ENCODE peak calls at places on chromosomes 4 and X, in ten cellular contexts. M, Y, K, Z, T, H, B, E, U and X are unnamed samples.

GRCh38 chr4:30950737-30951136 is 230.6 kb downstream of the PCDH7 start:
- DNase-seq in M (no peak), Y (peak; percentile 91), K (no peak), Z (no peak), T (no peak), H (no peak), B (no peak), E (no peak), U (no peak), X (no peak)

GRCh38 chrX:46250151-46250550 is 295.1 kb downstream of the ZNF674 start:
- DNase-seq in M (no peak), Y (no peak), K (no peak), Z (no peak), T (no peak), H (no peak), B (no peak), E (no peak), U (no peak), X (no peak)

GRCh38 chr4:125316391-125316780 is 1.6 kb downstream of the FAT4 start:
- DNase-seq in M (no peak), Y (peak; percentile 7), K (peak; percentile 33), Z (peak; percentile 78), T (peak; percentile 4), H (no peak), B (peak; percentile 3), E (peak; percentile 44), U (no peak), X (no peak)

GRCh38 chr4:114208747-114209146 is 229.3 kb upstream of the ARSJ start:
- DNase-seq in M (peak; percentile 16), Y (peak; percentile 12), K (no peak), Z (no peak), T (no peak), H (peak; percentile 60), B (no peak), E (no peak), U (peak; percentile 21), X (no peak)

GRCh38 chr4:124953059-124953850 is 240.7 kb upstream of the ANKRD50 start:
- DNase-seq in M (peak; percentile 90), Y (peak; percentile 59), K (no peak), Z (no peak), T (no peak), H (peak; percentile 91), B (no peak), E (no peak), U (peak; percentile 86), X (no peak)

GRCh38 chrX:39477438-39478120 is 620.2 kb downstream of the BCOR start:
- DNase-seq in M (no peak), Y (peak; percentile 37), K (peak; percentile 78), Z (peak; percentile 94), T (peak; percentile 53), H (peak; percentile 38), B (no peak), E (peak; percentile 47), U (no peak), X (no peak)

GRCh38 chr4:8916251-8916913 is 44.7 kb upstream of the HMX1 start:
- DNase-seq in M (no peak), Y (no peak), K (no peak), Z (peak; percentile 56), T (no peak), H (no peak), B (no peak), E (no peak), U (no peak), X (peak; percentile 8)

GRCh38 chr4:25180524-25181131 is 20.4 kb upstream of the SEPSECS start:
- DNase-seq in M (peak; percentile 57), Y (peak; percentile 50), K (no peak), Z (no peak), T (peak; percentile 57), H (peak; percentile 70), B (no peak), E (peak; percentile 67), U (peak; percentile 67), X (peak; percentile 30)

GRCh38 chr4:1240721-1241465 is 8.0 kb downstream of the CTBP1 start:
- DNase-seq in M (no peak), Y (no peak), K (peak; percentile 2), Z (no peak), T (no peak), H (no peak), B (peak; percentile 13), E (no peak), U (no peak), X (no peak)

GRCh38 chr4:7210818-7211217 is 18.5 kb downstream of the SORCS2 start:
- DNase-seq in M (peak; percentile 81), Y (peak; percentile 70), K (no peak), Z (no peak), T (no peak), H (peak; percentile 84), B (no peak), E (no peak), U (peak; percentile 84), X (no peak)

GRCh38 chr4:152605641-152606304 is 69.9 kb upstream of the FBXW7 start:
- DNase-seq in M (peak; percentile 37), Y (no peak), K (peak; percentile 6), Z (peak; percentile 88), T (no peak), H (peak; percentile 61), B (no peak), E (peak; percentile 29), U (peak; percentile 78), X (no peak)

GRCh38 chrX:68989456-68989855 is 160.6 kb downstream of the EFNB1 start:
- DNase-seq in M (no peak), Y (no peak), K (no peak), Z (no peak), T (no peak), H (no peak), B (no peak), E (no peak), U (no peak), X (no peak)

GRCh38 chr4:181007751-181008150 is 1235.5 kb upstream of the TENM3 start:
- DNase-seq in M (no peak), Y (no peak), K (no peak), Z (no peak), T (no peak), H (no peak), B (no peak), E (no peak), U (peak; percentile 42), X (no peak)

GRCh38 chr4:14841801-14842748 is 160.2 kb upstream of the CPEB2 start:
- DNase-seq in M (peak; percentile 45), Y (peak; percentile 72), K (peak; percentile 54), Z (no peak), T (no peak), H (peak; percentile 63), B (no peak), E (no peak), U (no peak), X (no peak)

GRCh38 chrX:74015379-74016019 is 288.5 kb upstream of the ZCCHC13 start:
- DNase-seq in M (peak; percentile 85), Y (peak; percentile 80), K (peak; percentile 31), Z (peak; percentile 88), T (peak; percentile 73), H (peak; percentile 78), B (peak; percentile 14), E (peak; percentile 83), U (peak; percentile 81), X (peak; percentile 69)

GRCh38 chr4:78951862-78952472 is 12.7 kb upstream of the PAQR3 start:
- DNase-seq in M (peak; percentile 61), Y (peak; percentile 61), K (no peak), Z (no peak), T (peak; percentile 26), H (peak; percentile 67), B (no peak), E (peak; percentile 47), U (peak; percentile 60), X (peak; percentile 17)

GRCh38 chrX:48924270-48924669 is 5.4 kb upstream of the PIM2 start:
- DNase-seq in M (no peak), Y (no peak), K (no peak), Z (no peak), T (peak; percentile 52), H (no peak), B (no peak), E (no peak), U (no peak), X (no peak)

GRCh38 chr4:38069271-38069760 is 109.1 kb downstream of the PTTG2 start:
- DNase-seq in M (peak; percentile 94), Y (peak; percentile 77), K (no peak), Z (peak; percentile 88), T (peak; percentile 26), H (peak; percentile 90), B (no peak), E (peak; percentile 74), U (peak; percentile 84), X (peak; percentile 35)
- TF ChIP-seq CTCF in M (peak; percentile 87), Y (peak; percentile 91), K (peak; percentile 61), Z (peak; percentile 78), T (no peak), H (peak; percentile 85), B (peak; percentile 78), E (peak; percentile 73), U (peak; percentile 61), X (peak; percentile 39)

DNA sequence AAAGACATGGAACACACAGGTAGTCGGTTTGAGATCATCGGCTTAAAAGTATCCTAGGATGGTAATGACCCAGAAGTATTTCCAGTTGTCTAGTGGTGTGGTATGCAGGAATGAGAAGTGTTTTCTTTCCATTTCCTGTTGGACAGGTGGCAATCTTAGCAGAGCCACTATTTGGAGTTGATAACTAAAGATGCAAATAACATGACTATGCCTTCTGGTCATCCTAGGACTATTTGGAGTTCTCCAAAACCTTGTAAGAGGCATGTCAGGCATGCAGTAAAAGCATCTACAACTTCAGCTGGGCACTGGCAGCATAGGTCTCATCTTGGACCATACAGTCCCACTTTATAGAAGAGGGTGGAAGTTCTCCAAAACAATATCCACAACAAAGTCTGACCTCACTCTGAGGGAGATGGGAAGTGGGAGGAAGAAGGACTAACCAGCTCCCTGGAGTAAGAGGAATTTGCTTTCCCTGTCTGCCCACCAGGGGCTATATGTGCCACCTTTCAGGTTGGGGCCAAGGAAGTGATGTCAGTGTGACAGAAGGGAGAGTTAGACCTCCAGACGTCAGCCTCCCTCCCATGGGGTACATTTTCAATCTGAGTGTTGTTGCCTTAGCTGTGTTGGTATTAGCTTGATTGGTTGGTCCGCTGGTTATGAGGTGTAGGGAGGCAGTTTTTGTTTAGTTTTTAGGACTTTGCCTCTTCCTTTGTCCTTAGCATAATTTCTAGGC is 101.2 kb upstream of the MYOZ2 start:
- DNase-seq in M (no peak), Y (no peak), K (no peak), Z (peak; percentile 70), T (no peak), H (no peak), B (no peak), E (no peak), U (no peak), X (no peak)
- TF ChIP-seq CTCF in M (no peak), Y (no peak), K (no peak), Z (peak; percentile 63), T (no peak), H (no peak), B (no peak), E (peak; percentile 11), U (no peak), X (no peak)

GRCh38 chrX:11678174-11678573 is 12.5 kb upstream of the ARHGAP6 start:
- DNase-seq in M (no peak), Y (peak; percentile 21), K (no peak), Z (no peak), T (no peak), H (no peak), B (no peak), E (no peak), U (no peak), X (no peak)
- TF ChIP-seq CTCF in M (peak; percentile 55), Y (peak; percentile 67), K (no peak), Z (peak; percentile 69), T (peak; percentile 21), H (peak; percentile 37), B (peak; percentile 33), E (peak; percentile 53), U (peak; percentile 37), X (peak; percentile 12)

DNA sequence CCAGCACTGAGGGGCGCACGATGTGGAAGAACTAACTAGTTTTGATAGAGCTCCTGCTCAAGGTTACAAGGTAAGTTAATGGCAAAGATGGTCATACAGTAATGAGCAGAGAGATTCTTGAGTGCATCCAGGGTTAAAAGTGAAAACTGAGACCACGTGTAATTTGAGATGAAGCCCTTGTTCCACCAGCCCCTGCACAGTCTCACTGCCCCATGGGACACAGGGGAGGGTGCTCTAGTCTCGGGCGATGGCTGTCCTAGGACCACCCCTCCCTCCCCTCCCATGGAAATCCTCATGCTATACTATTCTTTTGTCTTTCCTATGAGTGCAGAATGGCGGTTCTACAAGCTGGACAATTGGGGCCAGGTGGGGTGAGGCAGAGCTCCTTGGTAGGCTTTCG is 1.8 kb downstream of the G6PD start:
- DNase-seq in M (no peak), Y (no peak), K (no peak), Z (no peak), T (no peak), H (no peak), B (no peak), E (no peak), U (no peak), X (no peak)
- TF ChIP-seq CTCF in M (no peak), Y (no peak), K (no peak), Z (no peak), T (no peak), H (no peak), B (no peak), E (no peak), U (no peak), X (no peak)